ENCODE peak calls at places on chromosomes 7 and 10, in nine cellular contexts. B is ELF-1, K is GM19239, Z is A549, V is H4, E is WERI-Rb-1, C is hippocampal formation, S is nephron progenitor cell, R is EL. W is an unnamed sample.

GRCh38 chr10:86440874-86441838 is 74.6 kb upstream of the GRID1 start:
- DNase-seq in B (no peak), K (no peak), Z (peak), V (peak), E (peak), C (no peak), S (no peak), R (peak), W (no peak)

GRCh38 chr10:978826-979421 is 9.3 kb upstream of the GTPBP4 start:
- DNase-seq in B (no peak), K (no peak), Z (no peak), V (no peak), E (no peak), C (no peak), S (no peak), R (no peak), W (no peak)

GRCh38 chr10:114718386-114718785 is 60.3 kb upstream of the ABLIM1 start:
- DNase-seq in B (no peak), K (no peak), Z (no peak), V (no peak), E (no peak), C (no peak), S (no peak), R (no peak), W (no peak)

GRCh38 chr7:158705234-158705890 is 758 bp upstream of the NCAPG2 start:
- DNase-seq in B (no peak), K (no peak), Z (no peak), V (no peak), E (no peak), C (no peak), S (no peak), R (peak), W (peak)

GRCh38 chr7:73850781-73851207 is 8.5 kb upstream of the METTL27 start:
- DNase-seq in B (no peak), K (no peak), Z (peak), V (peak), E (no peak), C (no peak), S (no peak), R (peak), W (no peak)

GRCh38 chr7:155907450-155908177 is 95.4 kb upstream of the SHH start:
- DNase-seq in B (no peak), K (no peak), Z (no peak), V (no peak), E (no peak), C (no peak), S (no peak), R (no peak), W (no peak)

GRCh38 chr10:17453377-17454091 is 861 bp downstream of the ST8SIA6 start:
- DNase-seq in B (peak), K (no peak), Z (peak), V (no peak), E (peak), C (no peak), S (peak), R (peak), W (no peak)

GRCh38 chr10:126661841-126662520 is 8.5 kb downstream of the C10orf90 start:
- DNase-seq in B (no peak), K (no peak), Z (no peak), V (no peak), E (no peak), C (no peak), S (no peak), R (peak), W (no peak)

GRCh38 chr7:44990520-44991023 is 9.4 kb upstream of the CCM2 start:
- DNase-seq in B (no peak), K (no peak), Z (no peak), V (peak), E (peak), C (no peak), S (no peak), R (no peak), W (no peak)

GRCh38 chr7:70728873-70729552 is 402.9 kb upstream of the GALNT17 start:
- DNase-seq in B (peak), K (no peak), Z (no peak), V (no peak), E (no peak), C (no peak), S (no peak), R (no peak), W (no peak)

GRCh38 chr7:143299840-143300239 is 11.7 kb downstream of the CASP2 start:
- DNase-seq in B (peak), K (no peak), Z (peak), V (peak), E (peak), C (no peak), S (peak), R (no peak), W (peak)

GRCh38 chr10:27240891-27241639 is 468 bp upstream of the ACBD5 start:
- DNase-seq in B (peak), K (no peak), Z (no peak), V (no peak), E (no peak), C (peak), S (peak), R (peak), W (peak)

GRCh38 chr7:22348379-22348778 is 8.6 kb downstream of the RAPGEF5 start:
- DNase-seq in B (no peak), K (no peak), Z (no peak), V (no peak), E (no peak), C (no peak), S (no peak), R (no peak), W (no peak)

GRCh38 chr10:93346712-93347111 is 135.4 kb downstream of the MYOF start:
- DNase-seq in B (no peak), K (no peak), Z (no peak), V (no peak), E (no peak), C (peak), S (no peak), R (peak), W (no peak)

GRCh38 chr7:132977234-132977633 is 104.7 kb downstream of the CHCHD3 start:
- DNase-seq in B (no peak), K (no peak), Z (no peak), V (no peak), E (no peak), C (no peak), S (no peak), R (no peak), W (no peak)

GRCh38 chr10:101467286-101467770 is 113.4 kb downstream of the BTRC start:
- DNase-seq in B (peak), K (peak), Z (peak), V (peak), E (peak), C (peak), S (peak), R (peak), W (peak)

GRCh38 chr7:27161214-27161720 is 4.1 kb downstream of the HOXA9 start:
- DNase-seq in B (no peak), K (no peak), Z (no peak), V (no peak), E (no peak), C (no peak), S (peak), R (peak), W (no peak)

GRCh38 chr10:43120948-43121290 is 17.3 kb upstream of the CSGALNACT2 start:
- DNase-seq in B (no peak), K (no peak), Z (no peak), V (no peak), E (no peak), C (no peak), S (no peak), R (no peak), W (no peak)

GRCh38 chr7:47720141-47720906 is 138.4 kb upstream of the TNS3 start:
- DNase-seq in B (no peak), K (no peak), Z (no peak), V (no peak), E (no peak), C (no peak), S (no peak), R (peak), W (peak)

GRCh38 chr10:13630231-13630630 is 43.5 kb downstream of the PRPF18 start:
- DNase-seq in B (no peak), K (no peak), Z (no peak), V (no peak), E (no peak), C (no peak), S (no peak), R (no peak), W (no peak)

GRCh38 chr10:71161429-71161828 is 50.9 kb upstream of the UNC5B start:
- DNase-seq in B (no peak), K (no peak), Z (no peak), V (peak), E (no peak), C (no peak), S (no peak), R (no peak), W (no peak)

GRCh38 chr7:73858807-73859206 is 2.2 kb upstream of the TMEM270 start:
- DNase-seq in B (no peak), K (no peak), Z (no peak), V (no peak), E (no peak), C (no peak), S (no peak), R (no peak), W (no peak)

GRCh38 chr10:18650618-18651017 is 769 bp downstream of the NSUN6 start:
- DNase-seq in B (no peak), K (no peak), Z (no peak), V (no peak), E (no peak), C (no peak), S (no peak), R (no peak), W (peak)

GRCh38 chr10:101452593-101452992 is 98.6 kb downstream of the BTRC start:
- DNase-seq in B (no peak), K (no peak), Z (no peak), V (no peak), E (no peak), C (no peak), S (no peak), R (no peak), W (no peak)

GRCh38 chr10:130018253-130018652 is 54.2 kb upstream of the EBF3 start:
- DNase-seq in B (peak), K (no peak), Z (no peak), V (peak), E (no peak), C (no peak), S (no peak), R (peak), W (no peak)

GRCh38 chr7:28060371-28060950 is 120.1 kb downstream of the JAZF1 start:
- DNase-seq in B (no peak), K (no peak), Z (no peak), V (no peak), E (no peak), C (no peak), S (no peak), R (no peak), W (no peak)

GRCh38 chr10:130897815-130898214 is 413.7 kb downstream of the TCERG1L start:
- DNase-seq in B (no peak), K (no peak), Z (no peak), V (no peak), E (no peak), C (no peak), S (no peak), R (no peak), W (no peak)

GRCh38 chr7:69599211-69599878 is 1.1 kb downstream of the AUTS2 start:
- DNase-seq in B (no peak), K (peak), Z (peak), V (peak), E (peak), C (no peak), S (peak), R (no peak), W (no peak)

GRCh38 chr10:5812283-5813090 is 747 bp downstream of the GDI2 start:
- DNase-seq in B (peak), K (no peak), Z (peak), V (no peak), E (peak), C (no peak), S (peak), R (peak), W (peak)

GRCh38 chr7:12490105-12490688 is 80.3 kb upstream of the SCIN start:
- DNase-seq in B (no peak), K (no peak), Z (peak), V (peak), E (no peak), C (peak), S (no peak), R (peak), W (peak)

GRCh38 chr10:54501919-54502318 is 299.1 kb downstream of the PCDH15 start:
- DNase-seq in B (no peak), K (no peak), Z (no peak), V (no peak), E (no peak), C (no peak), S (no peak), R (no peak), W (no peak)

GRCh38 chr7:90677742-90678439 is 81.8 kb downstream of the CDK14 start:
- DNase-seq in B (peak), K (no peak), Z (no peak), V (no peak), E (no peak), C (no peak), S (no peak), R (no peak), W (no peak)

GRCh38 chr10:6064119-6064518 is 2.0 kb upstream of the IL2RA start:
- DNase-seq in B (no peak), K (no peak), Z (no peak), V (no peak), E (no peak), C (no peak), S (no peak), R (no peak), W (no peak)

GRCh38 chr7:99041526-99041925 is 102.4 kb downstream of the SMURF1 start:
- DNase-seq in B (no peak), K (no peak), Z (no peak), V (no peak), E (no peak), C (no peak), S (no peak), R (no peak), W (no peak)

GRCh38 chr7:117269417-117269816 is 53.4 kb downstream of the WNT2 start:
- DNase-seq in B (no peak), K (no peak), Z (peak), V (peak), E (no peak), C (no peak), S (no peak), R (peak), W (no peak)

GRCh38 chr7:473211-473734 is 46.4 kb downstream of the PDGFA start:
- DNase-seq in B (no peak), K (no peak), Z (no peak), V (no peak), E (no peak), C (no peak), S (no peak), R (no peak), W (no peak)

GRCh38 chr7:40544932-40545331 is 410.1 kb downstream of the SUGCT start:
- DNase-seq in B (no peak), K (no peak), Z (no peak), V (no peak), E (no peak), C (no peak), S (no peak), R (no peak), W (no peak)

GRCh38 chr7:18361756-18362155 is 133.8 kb upstream of the HDAC9 start:
- DNase-seq in B (peak), K (no peak), Z (no peak), V (peak), E (peak), C (no peak), S (peak), R (peak), W (no peak)

GRCh38 chr10:110005716-110006115 is 2.1 kb upstream of the ADD3 start:
- DNase-seq in B (peak), K (no peak), Z (no peak), V (no peak), E (peak), C (peak), S (peak), R (peak), W (no peak)